ENCODE peak calls at places on chromosome 13, in four cellular contexts. W is IMR-90, F is epithelial cell of esophagus, K is GM12878. J is an unnamed sample.

GRCh38 chr13:92265408-92265807 is 867.0 kb downstream of the GPC5 start:
- DNase-seq in W (peak; percentile 0), F (no peak), K (no peak), J (no peak)

GRCh38 chr13:90154311-90154960 is 1193.1 kb upstream of the MIR17HG start:
- DNase-seq in F (peak; percentile 72), W (no peak), K (no peak), J (no peak)

GRCh38 chr13:78187781-78188180 is 269.1 kb upstream of the EDNRB start:
- DNase-seq in F (no peak), W (no peak), K (no peak), J (no peak)

GRCh38 chr13:97921146-97921776 is 32.2 kb upstream of the IPO5 start:
- DNase-seq in K (no peak), W (peak; percentile 12), F (no peak), J (no peak)

GRCh38 chr13:110132178-110132975 is 174.6 kb downstream of the COL4A1 start:
- DNase-seq in W (peak; percentile 50), F (no peak), K (no peak), J (no peak)

GRCh38 chr13:95199896-95200295 is 101.4 kb downstream of the ABCC4 start:
- DNase-seq in W (no peak), K (no peak), F (no peak), J (no peak)

GRCh38 chr13:27283906-27284523 is 13.4 kb downstream of the RASL11A start:
- DNase-seq in F (peak; percentile 15), W (no peak), K (no peak), J (no peak)

GRCh38 chr13:20197361-20197834 is 4.7 kb upstream of the GJB2 start:
- DNase-seq in W (peak; percentile 56), K (no peak), F (peak; percentile 63), J (no peak)

GRCh38 chr13:53174550-53174949 is 145.9 kb downstream of the OLFM4 start:
- DNase-seq in W (no peak), K (no peak), F (no peak), J (no peak)

GRCh38 chr13:103291693-103292572 is 225.7 kb upstream of the SLC10A2 start:
- DNase-seq in F (no peak), W (no peak), K (no peak), J (no peak)

GRCh38 chr13:33353210-33353609 is 67.7 kb upstream of the STARD13 start:
- DNase-seq in F (no peak), W (no peak), K (peak; percentile 11), J (no peak)

GRCh38 chr13:109422163-109422562 is 364.2 kb downstream of the IRS2 start:
- DNase-seq in W (no peak), F (no peak), K (no peak), J (no peak)

GRCh38 chr13:37870895-37871550 is 1.5 kb upstream of the TRPC4 start:
- DNase-seq in F (peak; percentile 52), W (peak; percentile 79), K (no peak), J (no peak)

GRCh38 chr13:35711909-35712308 is 235.4 kb upstream of the MAB21L1 start:
- DNase-seq in F (peak; percentile 48), W (no peak), K (no peak), J (no peak)

GRCh38 chr13:109704771-109705628 is 81.4 kb downstream of the IRS2 start:
- DNase-seq in W (no peak), K (no peak), F (peak; percentile 84), J (no peak)

GRCh38 chr13:24995225-24995804 is 100.6 kb upstream of the PABPC3 start:
- DNase-seq in W (peak; percentile 82), F (peak; percentile 89), K (no peak), J (peak; percentile 52)

GRCh38 chr13:104477256-104477655 is 1411.0 kb upstream of the SLC10A2 start:
- DNase-seq in K (no peak), W (no peak), F (no peak), J (no peak)

GRCh38 chr13:41827507-41828213 is 133.2 kb downstream of the VWA8 start:
- DNase-seq in F (peak; percentile 89), W (peak; percentile 94), K (no peak), J (no peak)

GRCh38 chr13:114118086-114118762 is 14.2 kb downstream of the RASA3 start:
- DNase-seq in K (no peak), W (no peak), F (no peak), J (no peak)
- H3K4me3 ChIP-seq in K (no peak overlapping the region), W (peak overlapping the region; percentile 24), F (no peak overlapping the region), J (no peak overlapping the region)

GRCh38 chr13:106562301-106562700 is 5.6 kb downstream of the ARGLU1 start:
- DNase-seq in F (no peak), W (no peak), K (no peak), J (no peak)

GRCh38 chr13:106565127-106565775 is 2.7 kb downstream of the ARGLU1 start:
- DNase-seq in F (no peak), W (no peak), K (no peak), J (no peak)

GRCh38 chr13:106560791-106561190 is 7.1 kb downstream of the ARGLU1 start:
- DNase-seq in K (no peak), W (no peak), F (no peak), J (no peak)

GRCh38 chr13:106558527-106558926 is 9.4 kb downstream of the ARGLU1 start:
- DNase-seq in F (no peak), W (no peak), K (no peak), J (no peak)

DNA sequence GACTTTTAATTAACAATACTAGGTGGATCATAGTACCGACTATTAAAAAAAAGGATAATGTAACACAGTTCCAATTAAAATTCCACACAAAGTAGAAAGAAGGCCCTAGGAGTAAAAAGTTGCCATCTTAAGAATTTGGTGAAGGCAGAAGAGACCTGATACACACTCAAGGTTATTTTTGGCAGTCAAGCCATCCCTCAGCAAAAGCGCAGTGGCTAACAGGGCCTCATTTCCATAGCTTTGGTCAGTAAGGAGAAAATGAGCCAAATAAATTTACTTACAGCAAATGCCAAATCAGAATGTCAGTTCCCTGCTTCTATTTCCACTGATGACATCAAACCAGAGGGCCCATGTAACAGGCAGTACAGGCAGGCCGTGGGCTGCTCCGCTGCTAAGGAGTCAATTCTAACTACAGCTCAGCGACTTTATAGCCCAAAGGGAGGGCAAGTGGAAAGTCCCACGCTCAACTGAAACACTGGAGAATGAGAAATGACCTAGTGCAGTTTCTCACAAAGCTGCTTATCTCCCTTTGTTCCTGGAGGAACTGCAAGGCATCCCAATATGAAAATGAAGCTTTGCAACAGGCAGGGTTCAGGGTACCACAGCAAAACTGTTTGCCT is 6.3 kb downstream of the ARGLU1 start:
- DNase-seq in W (peak; percentile 53), K (peak; percentile 55), F (no peak), J (peak; percentile 41)
- H3K4me3 ChIP-seq in W (no peak overlapping the region), K (peak overlapping the region; percentile 51), F (no peak overlapping the region), J (no peak overlapping the region)

DNA sequence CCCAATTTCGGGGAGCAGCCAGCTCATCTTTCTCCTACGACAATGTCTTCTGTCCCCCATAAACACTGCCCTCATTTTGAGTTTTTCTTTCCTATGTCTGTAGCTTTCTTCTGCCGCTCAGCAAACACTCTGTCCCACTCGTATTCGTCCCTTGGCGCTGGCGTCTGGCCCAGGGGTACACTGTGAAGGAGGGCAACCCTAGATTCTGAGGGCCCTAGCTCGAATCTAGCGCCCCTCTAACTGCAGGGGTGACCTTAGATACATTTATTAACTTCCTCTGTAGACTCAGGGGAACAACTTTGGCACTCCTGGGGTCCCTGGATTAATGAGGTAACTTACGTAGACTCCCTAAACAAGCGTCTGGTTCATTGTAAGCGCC is 679 bp upstream of the LRCH1 start:
- DNase-seq in F (no peak), K (no peak), W (no peak), J (no peak)
- H3K4me3 ChIP-seq in F (peak overlapping the region; percentile 87), K (peak overlapping the region; percentile 70), W (peak overlapping the region; percentile 91), J (peak overlapping the region; percentile 78)

GRCh38 chr13:21478881-21479808 is 20.0 kb upstream of the ZDHHC20 start:
- DNase-seq in K (no peak), W (peak; percentile 81), F (peak; percentile 78), J (peak; percentile 52)
- H3K4me3 ChIP-seq in K (no peak overlapping the region), W (peak overlapping the region; percentile 58), F (peak overlapping the region; percentile 19), J (no peak overlapping the region)

GRCh38 chr13:46087481-46087880 is 17.4 kb downstream of the CPB2 start:
- DNase-seq in K (no peak), F (no peak), W (no peak), J (no peak)
- H3K4me3 ChIP-seq in K (no peak overlapping the region), F (no peak overlapping the region), W (no peak overlapping the region), J (no peak overlapping the region)

GRCh38 chr13:83881917-83882625 is at the start of gene SLITRK1:
- DNase-seq in K (peak; percentile 9), W (peak; percentile 19), F (peak; percentile 71), J (no peak)

GRCh38 chr13:83881031-83881727 is 1.1 kb downstream of the SLITRK1 start:
- DNase-seq in W (no peak), F (no peak), K (no peak), J (no peak)

GRCh38 chr13:83884141-83884540 is 1.9 kb upstream of the SLITRK1 start:
- DNase-seq in K (no peak), W (no peak), F (no peak), J (no peak)

GRCh38 chr13:83882626-83882959 is 319 bp upstream of the SLITRK1 start:
- DNase-seq in K (no peak), F (no peak), W (no peak), J (no peak)

DNA sequence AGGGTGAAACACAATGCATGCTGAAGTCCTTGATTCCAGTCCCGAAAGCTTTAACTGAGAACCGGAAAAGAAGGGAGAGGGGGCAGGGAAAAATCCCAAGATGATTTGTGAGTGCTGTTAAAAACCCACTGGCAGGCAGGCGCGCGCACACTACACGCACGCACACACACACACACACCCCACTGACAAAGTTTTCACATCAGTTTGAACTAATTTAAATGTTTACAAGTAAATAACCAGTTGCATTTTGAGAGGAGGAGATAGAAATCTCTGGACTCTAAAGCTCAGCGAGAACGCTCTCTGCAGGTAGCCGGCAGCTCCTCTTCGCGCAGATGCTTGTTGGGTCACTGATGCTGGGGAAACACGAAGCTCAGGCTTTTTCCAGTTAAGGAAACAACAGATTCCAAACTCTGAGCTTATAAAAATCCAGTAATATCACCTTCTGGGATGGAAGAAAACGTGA is 818 bp upstream of the SLITRK1 start:
- DNase-seq in K (no peak), F (no peak), W (no peak), J (no peak)
- H3K4me3 ChIP-seq in K (no peak overlapping the region), F (peak overlapping the region; percentile 14), W (no peak overlapping the region), J (no peak overlapping the region)

GRCh38 chr13:51801631-51802099 is 2.3 kb downstream of the DHRS12 start:
- DNase-seq in K (no peak), W (no peak), F (peak; percentile 47), J (no peak)
- H3K4me3 ChIP-seq in K (no peak overlapping the region), W (no peak overlapping the region), F (no peak overlapping the region), J (no peak overlapping the region)

J was measured in GM12864.